ENCODE peak calls at places on chromosome 1, in ten cellular contexts. One of them, this sample, is unnamed.
A peak's percentile ranks its signal among the peaks of the same experiment; 100 is the strongest.

GRCh38 chr1:192488058-192488457 is 87.5 kb upstream of the RGS1 start:
- DNase-seq in PC-3: peak; percentile 16
- DNase-seq in heart left ventricle: no peak
- DNase-seq in Peyer's patch: no peak
- DNase-seq in AG10803: no peak
- DNase-seq in tibial nerve: no peak
- DNase-seq in GM23248: no peak
- DNase-seq in epithelial cell of esophagus: peak; percentile 8
- DNase-seq in right atrium auricular region: no peak
- DNase-seq in K562: peak; percentile 23
- DNase-seq in this sample: no peak

GRCh38 chr1:63615809-63616420 is 22.7 kb downstream of the PGM1 start:
- DNase-seq in Peyer's patch: peak; percentile 82
- DNase-seq in epithelial cell of esophagus: peak; percentile 77
- DNase-seq in K562: peak; percentile 69
- DNase-seq in right atrium auricular region: peak; percentile 77
- DNase-seq in GM23248: peak; percentile 64
- DNase-seq in tibial nerve: peak; percentile 98
- DNase-seq in PC-3: peak; percentile 94
- DNase-seq in heart left ventricle: no peak
- DNase-seq in AG10803: peak; percentile 71
- DNase-seq in this sample: no peak

GRCh38 chr1:224182057-224182865 is 779 bp upstream of the DEGS1 start:
- DNase-seq in tibial nerve: no peak
- DNase-seq in epithelial cell of esophagus: peak; percentile 51
- DNase-seq in heart left ventricle: no peak
- DNase-seq in GM23248: no peak
- DNase-seq in K562: no peak
- DNase-seq in right atrium auricular region: peak; percentile 42
- DNase-seq in AG10803: no peak
- DNase-seq in PC-3: peak; percentile 26
- DNase-seq in Peyer's patch: peak; percentile 71
- DNase-seq in this sample: no peak

GRCh38 chr1:117616356-117616755 is 10.5 kb downstream of the TENT5C start:
- DNase-seq in tibial nerve: no peak
- DNase-seq in AG10803: no peak
- DNase-seq in K562: no peak
- DNase-seq in epithelial cell of esophagus: no peak
- DNase-seq in Peyer's patch: no peak
- DNase-seq in GM23248: no peak
- DNase-seq in PC-3: no peak
- DNase-seq in right atrium auricular region: no peak
- DNase-seq in heart left ventricle: no peak
- DNase-seq in this sample: peak; percentile 71

GRCh38 chr1:33248244-33248643 is 8.0 kb upstream of the ZNF362 start:
- DNase-seq in AG10803: no peak
- DNase-seq in K562: no peak
- DNase-seq in heart left ventricle: no peak
- DNase-seq in right atrium auricular region: no peak
- DNase-seq in epithelial cell of esophagus: peak; percentile 24
- DNase-seq in GM23248: peak; percentile 16
- DNase-seq in PC-3: peak; percentile 5
- DNase-seq in Peyer's patch: no peak
- DNase-seq in tibial nerve: no peak
- DNase-seq in this sample: no peak

GRCh38 chr1:99767996-99768524 is 1.6 kb upstream of the FRRS1 start:
- DNase-seq in Peyer's patch: no peak
- DNase-seq in epithelial cell of esophagus: no peak
- DNase-seq in tibial nerve: no peak
- DNase-seq in right atrium auricular region: no peak
- DNase-seq in GM23248: no peak
- DNase-seq in AG10803: no peak
- DNase-seq in heart left ventricle: no peak
- DNase-seq in K562: no peak
- DNase-seq in PC-3: no peak
- DNase-seq in this sample: no peak

GRCh38 chr1:150808134-150808533 is at the start of gene CTSK:
- DNase-seq in AG10803: peak; percentile 51
- DNase-seq in K562: no peak
- DNase-seq in tibial nerve: peak; percentile 48
- DNase-seq in PC-3: no peak
- DNase-seq in right atrium auricular region: no peak
- DNase-seq in heart left ventricle: no peak
- DNase-seq in epithelial cell of esophagus: no peak
- DNase-seq in GM23248: peak; percentile 77
- DNase-seq in Peyer's patch: no peak
- DNase-seq in this sample: no peak

GRCh38 chr1:173884701-173885100 is 16.5 kb downstream of the ZBTB37 start:
- DNase-seq in AG10803: no peak
- DNase-seq in K562: no peak
- DNase-seq in PC-3: no peak
- DNase-seq in Peyer's patch: no peak
- DNase-seq in tibial nerve: no peak
- DNase-seq in epithelial cell of esophagus: no peak
- DNase-seq in heart left ventricle: no peak
- DNase-seq in right atrium auricular region: no peak
- DNase-seq in GM23248: no peak
- DNase-seq in this sample: no peak

GRCh38 chr1:117171900-117172501 is 38.7 kb downstream of the VTCN1 start:
- DNase-seq in right atrium auricular region: peak; percentile 81
- DNase-seq in AG10803: no peak
- DNase-seq in heart left ventricle: no peak
- DNase-seq in PC-3: no peak
- DNase-seq in tibial nerve: peak; percentile 8
- DNase-seq in K562: no peak
- DNase-seq in GM23248: peak; percentile 16
- DNase-seq in epithelial cell of esophagus: peak; percentile 95
- DNase-seq in Peyer's patch: no peak
- DNase-seq in this sample: peak; percentile 90

GRCh38 chr1:220751130-220751529 is 3.0 kb downstream of the MTARC2 start:
- DNase-seq in right atrium auricular region: no peak
- DNase-seq in K562: no peak
- DNase-seq in heart left ventricle: no peak
- DNase-seq in tibial nerve: no peak
- DNase-seq in PC-3: no peak
- DNase-seq in Peyer's patch: peak; percentile 64
- DNase-seq in GM23248: no peak
- DNase-seq in epithelial cell of esophagus: no peak
- DNase-seq in AG10803: no peak
- DNase-seq in this sample: no peak

GRCh38 chr1:224733021-224733911 is 117.1 kb downstream of the CNIH3 start:
- DNase-seq in PC-3: peak; percentile 89
- DNase-seq in AG10803: peak; percentile 59
- DNase-seq in GM23248: peak; percentile 77
- DNase-seq in epithelial cell of esophagus: peak; percentile 77
- DNase-seq in K562: no peak
- DNase-seq in Peyer's patch: no peak
- DNase-seq in tibial nerve: no peak
- DNase-seq in right atrium auricular region: peak; percentile 68
- DNase-seq in heart left ventricle: no peak
- DNase-seq in this sample: no peak

GRCh38 chr1:230110971-230111370 is 43.9 kb downstream of the GALNT2 start:
- DNase-seq in right atrium auricular region: no peak
- DNase-seq in K562: no peak
- DNase-seq in Peyer's patch: no peak
- DNase-seq in heart left ventricle: no peak
- DNase-seq in AG10803: no peak
- DNase-seq in epithelial cell of esophagus: no peak
- DNase-seq in PC-3: no peak
- DNase-seq in tibial nerve: no peak
- DNase-seq in GM23248: no peak
- DNase-seq in this sample: no peak

GRCh38 chr1:9240914-9241820 is 6.6 kb downstream of the H6PD start:
- DNase-seq in right atrium auricular region: no peak
- DNase-seq in AG10803: no peak
- DNase-seq in GM23248: no peak
- DNase-seq in epithelial cell of esophagus: no peak
- DNase-seq in tibial nerve: no peak
- DNase-seq in PC-3: no peak
- DNase-seq in K562: no peak
- DNase-seq in heart left ventricle: no peak
- DNase-seq in Peyer's patch: no peak
- DNase-seq in this sample: no peak
- H3K4me3 ChIP-seq in right atrium auricular region: no peak overlapping the region
- H3K4me3 ChIP-seq in AG10803: no peak overlapping the region
- H3K4me3 ChIP-seq in GM23248: no peak overlapping the region
- H3K4me3 ChIP-seq in epithelial cell of esophagus: no peak overlapping the region
- H3K4me3 ChIP-seq in tibial nerve: no peak overlapping the region
- H3K4me3 ChIP-seq in PC-3: no peak overlapping the region
- H3K4me3 ChIP-seq in K562: no peak overlapping the region
- H3K4me3 ChIP-seq in heart left ventricle: no peak overlapping the region
- H3K4me3 ChIP-seq in Peyer's patch: no peak overlapping the region
- H3K4me3 ChIP-seq in this sample: no peak overlapping the region

DNA sequence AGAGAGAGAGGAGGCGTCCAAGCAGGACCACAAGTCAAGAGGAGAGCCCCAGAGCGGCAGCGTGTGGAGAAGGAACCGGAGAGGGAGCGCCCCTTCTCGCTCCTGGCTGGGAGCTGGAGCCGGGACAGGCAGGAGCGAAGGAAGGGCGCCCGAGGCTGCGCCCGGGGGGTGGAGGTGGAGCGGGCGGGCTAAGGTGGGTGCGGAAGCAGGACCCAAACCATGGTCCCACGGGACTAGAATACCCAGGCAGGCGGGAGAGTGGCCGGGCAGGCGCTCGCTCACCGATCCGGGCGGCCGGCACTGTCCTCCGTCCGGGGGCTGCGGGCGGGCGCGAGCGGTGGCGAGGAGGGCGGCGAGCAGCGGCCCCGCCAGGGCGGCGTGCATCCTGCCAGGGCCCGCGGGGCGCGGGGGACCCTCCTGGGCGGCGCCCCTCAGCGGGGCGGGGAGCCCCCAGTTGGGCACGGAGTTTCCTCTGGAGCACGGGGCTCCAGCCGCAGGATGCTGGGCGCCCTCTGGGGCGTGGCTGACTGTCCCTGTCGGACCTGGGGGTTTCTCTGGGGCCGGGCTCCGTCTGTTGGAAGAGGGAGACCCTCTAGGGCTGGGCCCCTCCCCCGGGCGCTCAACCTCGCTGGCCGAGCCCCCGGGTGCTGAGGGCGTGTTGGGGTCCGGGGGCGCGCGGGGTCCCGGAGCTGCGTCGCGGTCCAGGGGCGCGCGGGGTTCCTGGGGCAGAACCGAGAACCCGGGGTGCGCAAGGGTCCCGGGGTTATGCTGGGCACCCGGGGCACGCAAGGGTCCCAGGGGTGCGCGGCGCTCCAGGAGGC is 569 bp downstream of the TRABD2B start:
- DNase-seq in GM23248: peak; percentile 38
- DNase-seq in heart left ventricle: no peak
- DNase-seq in right atrium auricular region: no peak
- DNase-seq in tibial nerve: no peak
- DNase-seq in PC-3: no peak
- DNase-seq in epithelial cell of esophagus: no peak
- DNase-seq in Peyer's patch: no peak
- DNase-seq in AG10803: no peak
- DNase-seq in K562: no peak
- DNase-seq in this sample: peak; percentile 75
- H3K4me3 ChIP-seq in GM23248: peak overlapping the region; percentile 49
- H3K4me3 ChIP-seq in heart left ventricle: peak overlapping the region; percentile 60
- H3K4me3 ChIP-seq in right atrium auricular region: peak overlapping the region; percentile 82
- H3K4me3 ChIP-seq in tibial nerve: peak overlapping the region; percentile 54
- H3K4me3 ChIP-seq in PC-3: peak overlapping the region; percentile 74
- H3K4me3 ChIP-seq in epithelial cell of esophagus: no peak overlapping the region
- H3K4me3 ChIP-seq in Peyer's patch: peak overlapping the region; percentile 43
- H3K4me3 ChIP-seq in AG10803: peak overlapping the region; percentile 36
- H3K4me3 ChIP-seq in K562: no peak overlapping the region
- H3K4me3 ChIP-seq in this sample: peak overlapping the region; percentile 86

DNA sequence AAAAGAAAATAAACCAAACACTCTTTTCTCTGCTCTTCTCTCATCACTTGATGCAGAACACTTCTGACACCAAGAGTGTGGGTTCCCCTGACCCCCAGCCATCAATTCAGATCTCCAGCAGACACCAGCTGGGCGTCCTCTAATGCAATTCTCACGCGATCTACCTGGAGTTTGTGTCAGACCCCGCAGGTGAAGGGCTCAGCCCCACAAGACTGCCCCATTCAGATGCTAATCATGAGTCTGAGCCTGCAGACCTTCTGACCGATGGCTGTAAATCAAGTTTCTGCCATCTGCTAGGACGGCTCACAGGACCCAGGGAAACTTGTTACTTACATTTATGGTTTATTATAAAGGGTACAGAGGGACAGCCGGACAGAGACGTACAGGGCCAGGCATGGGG is 133.7 kb upstream of the C1orf174 start:
- DNase-seq in K562: no peak
- DNase-seq in heart left ventricle: no peak
- DNase-seq in GM23248: no peak
- DNase-seq in PC-3: no peak
- DNase-seq in Peyer's patch: no peak
- DNase-seq in AG10803: no peak
- DNase-seq in right atrium auricular region: peak; percentile 23
- DNase-seq in tibial nerve: no peak
- DNase-seq in epithelial cell of esophagus: no peak
- DNase-seq in this sample: no peak
- H3K4me3 ChIP-seq in K562: no peak overlapping the region
- H3K4me3 ChIP-seq in heart left ventricle: no peak overlapping the region
- H3K4me3 ChIP-seq in GM23248: no peak overlapping the region
- H3K4me3 ChIP-seq in PC-3: no peak overlapping the region
- H3K4me3 ChIP-seq in Peyer's patch: no peak overlapping the region
- H3K4me3 ChIP-seq in AG10803: no peak overlapping the region
- H3K4me3 ChIP-seq in right atrium auricular region: no peak overlapping the region
- H3K4me3 ChIP-seq in tibial nerve: no peak overlapping the region
- H3K4me3 ChIP-seq in epithelial cell of esophagus: no peak overlapping the region
- H3K4me3 ChIP-seq in this sample: no peak overlapping the region

GRCh38 chr1:203442821-203443220 is 32.8 kb upstream of the PRELP start:
- DNase-seq in right atrium auricular region: peak; percentile 85
- DNase-seq in heart left ventricle: no peak
- DNase-seq in epithelial cell of esophagus: no peak
- DNase-seq in Peyer's patch: no peak
- DNase-seq in K562: no peak
- DNase-seq in PC-3: no peak
- DNase-seq in tibial nerve: no peak
- DNase-seq in AG10803: peak; percentile 71
- DNase-seq in GM23248: peak; percentile 74
- DNase-seq in this sample: no peak

GRCh38 chr1:203440780-203441179 is 34.8 kb upstream of the PRELP start:
- DNase-seq in heart left ventricle: peak; percentile 81
- DNase-seq in PC-3: peak; percentile 47
- DNase-seq in GM23248: peak; percentile 84
- DNase-seq in epithelial cell of esophagus: peak; percentile 51
- DNase-seq in AG10803: peak; percentile 89
- DNase-seq in Peyer's patch: peak; percentile 90
- DNase-seq in right atrium auricular region: peak; percentile 91
- DNase-seq in tibial nerve: peak; percentile 71
- DNase-seq in K562: no peak
- DNase-seq in this sample: peak; percentile 91

GRCh38 chr1:203441811-203442210 is 33.8 kb upstream of the PRELP start:
- DNase-seq in tibial nerve: no peak
- DNase-seq in Peyer's patch: no peak
- DNase-seq in right atrium auricular region: no peak
- DNase-seq in K562: no peak
- DNase-seq in epithelial cell of esophagus: no peak
- DNase-seq in GM23248: no peak
- DNase-seq in AG10803: no peak
- DNase-seq in PC-3: no peak
- DNase-seq in heart left ventricle: no peak
- DNase-seq in this sample: no peak

GRCh38 chr1:203444077-203444683 is 31.4 kb upstream of the PRELP start:
- DNase-seq in PC-3: peak; percentile 16
- DNase-seq in epithelial cell of esophagus: no peak
- DNase-seq in right atrium auricular region: no peak
- DNase-seq in heart left ventricle: no peak
- DNase-seq in Peyer's patch: peak; percentile 61
- DNase-seq in K562: no peak
- DNase-seq in AG10803: peak; percentile 77
- DNase-seq in GM23248: peak; percentile 38
- DNase-seq in tibial nerve: no peak
- DNase-seq in this sample: no peak

GRCh38 chr1:203443296-203443695 is 32.3 kb upstream of the PRELP start:
- DNase-seq in heart left ventricle: no peak
- DNase-seq in AG10803: no peak
- DNase-seq in tibial nerve: no peak
- DNase-seq in epithelial cell of esophagus: no peak
- DNase-seq in K562: no peak
- DNase-seq in right atrium auricular region: no peak
- DNase-seq in Peyer's patch: no peak
- DNase-seq in GM23248: no peak
- DNase-seq in PC-3: no peak
- DNase-seq in this sample: no peak
- H3K4me3 ChIP-seq in heart left ventricle: no peak overlapping the region
- H3K4me3 ChIP-seq in AG10803: no peak overlapping the region
- H3K4me3 ChIP-seq in tibial nerve: no peak overlapping the region
- H3K4me3 ChIP-seq in epithelial cell of esophagus: no peak overlapping the region
- H3K4me3 ChIP-seq in K562: no peak overlapping the region
- H3K4me3 ChIP-seq in right atrium auricular region: no peak overlapping the region
- H3K4me3 ChIP-seq in Peyer's patch: no peak overlapping the region
- H3K4me3 ChIP-seq in GM23248: no peak overlapping the region
- H3K4me3 ChIP-seq in PC-3: no peak overlapping the region
- H3K4me3 ChIP-seq in this sample: no peak overlapping the region